ENCODE peak calls at places on chromosomes 7 and 10, in ten cellular contexts. Y is breast epithelium, N is A549, Q is H1, A is PC-3, O is CD14-positive monocyte, D is sigmoid colon, K is uterus, P is HCT116, E is astrocyte of the spinal cord. J is an unnamed sample.

GRCh38 chr7:92020636-92021035 is 80.0 kb downstream of the AKAP9 start:
- DNase-seq in Y (no peak), N (no peak), Q (no peak), A (peak; percentile 39), O (no peak), D (no peak), K (no peak), P (no peak), E (no peak), J (no peak)

GRCh38 chr7:29179110-29179509 is 15.5 kb upstream of the CHN2 start:
- DNase-seq in Y (no peak), N (no peak), Q (no peak), A (no peak), O (no peak), D (no peak), K (no peak), P (no peak), E (no peak), J (no peak)

GRCh38 chr7:99782012-99782953 is 1.7 kb downstream of the CYP3A4 start:
- DNase-seq in Y (no peak), N (no peak), Q (no peak), A (peak; percentile 11), O (no peak), D (no peak), K (no peak), P (no peak), E (no peak), J (no peak)

GRCh38 chr7:33157311-33157710 is 27.9 kb downstream of the BBS9 start:
- DNase-seq in Y (no peak), N (no peak), Q (no peak), A (no peak), O (no peak), D (no peak), K (no peak), P (no peak), E (peak; percentile 66), J (no peak)

GRCh38 chr10:52658112-52658511 is 114.5 kb downstream of the MBL2 start:
- DNase-seq in Y (no peak), N (no peak), Q (no peak), A (no peak), O (no peak), D (no peak), K (no peak), P (no peak), E (no peak), J (no peak)

GRCh38 chr7:40947546-40947945 is 755.3 kb downstream of the INHBA start:
- DNase-seq in Y (no peak), N (no peak), Q (no peak), A (no peak), O (no peak), D (no peak), K (no peak), P (no peak), E (no peak), J (no peak)

GRCh38 chr10:117860823-117861222 is 185.9 kb downstream of the RAB11FIP2 start:
- DNase-seq in Y (no peak), N (peak; percentile 39), Q (no peak), A (peak; percentile 46), O (no peak), D (no peak), K (no peak), P (peak; percentile 44), E (peak; percentile 3), J (peak; percentile 43)

GRCh38 chr10:116761883-116762282 is 19.5 kb upstream of the HSPA12A start:
- DNase-seq in Y (no peak), N (no peak), Q (no peak), A (no peak), O (no peak), D (peak; percentile 45), K (no peak), P (no peak), E (no peak), J (no peak)

GRCh38 chr7:104963991-104964385 is 50.0 kb upstream of the KMT2E start:
- DNase-seq in Y (no peak), N (peak; percentile 74), Q (no peak), A (peak; percentile 29), O (no peak), D (no peak), K (no peak), P (no peak), E (peak; percentile 73), J (no peak)

GRCh38 chr7:65409363-65409762 is 35.7 kb downstream of the ZNF92 start:
- DNase-seq in Y (no peak), N (no peak), Q (no peak), A (no peak), O (no peak), D (no peak), K (no peak), P (no peak), E (no peak), J (no peak)

GRCh38 chr10:132607961-132608495 is 70.4 kb downstream of the INPP5A start:
- DNase-seq in Y (no peak), N (no peak), Q (no peak), A (no peak), O (no peak), D (peak; percentile 72), K (no peak), P (no peak), E (no peak), J (no peak)

GRCh38 chr10:30151581-30152389 is 92.4 kb upstream of the JCAD start:
- DNase-seq in Y (no peak), N (peak; percentile 76), Q (peak; percentile 2), A (peak; percentile 69), O (no peak), D (no peak), K (no peak), P (peak; percentile 36), E (peak; percentile 91), J (peak; percentile 70)

GRCh38 chr10:93678386-93678785 is 24.0 kb downstream of the FRA10AC1 start:
- DNase-seq in Y (no peak), N (no peak), Q (no peak), A (no peak), O (no peak), D (no peak), K (no peak), P (no peak), E (no peak), J (no peak)

GRCh38 chr7:117381357-117381756 is 45.9 kb downstream of the ASZ1 start:
- DNase-seq in Y (no peak), N (peak; percentile 14), Q (no peak), A (no peak), O (no peak), D (no peak), K (no peak), P (no peak), E (no peak), J (no peak)
- TF ChIP-seq CTCF in Y (no peak), N (no peak), Q (no peak), A (no peak), O (no peak), D (no peak), K (no peak), P (no peak), E (no peak), J (no peak)

DNA sequence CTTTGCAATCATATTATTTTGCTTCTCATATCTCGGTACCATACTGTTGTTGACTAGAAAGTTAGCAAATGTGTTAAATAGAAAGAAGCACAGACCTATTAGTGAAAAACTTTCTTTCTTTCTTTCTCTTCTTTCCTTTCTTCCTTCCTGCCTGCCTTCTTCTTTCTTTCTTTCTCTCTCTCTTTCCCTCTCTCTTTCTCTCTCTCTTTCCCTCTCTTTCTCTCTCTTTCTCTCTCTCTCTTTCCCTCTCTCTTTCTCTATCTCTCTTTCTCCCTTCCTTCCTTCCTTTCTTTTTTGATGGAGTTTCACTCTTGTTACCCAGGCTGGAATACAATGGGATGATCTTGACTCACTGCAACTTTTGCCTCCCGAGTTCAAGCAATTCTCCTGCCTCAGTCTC is 1160.6 kb downstream of the GATA3 start:
- DNase-seq in Y (no peak), N (no peak), Q (no peak), A (no peak), O (no peak), D (no peak), K (no peak), P (no peak), E (no peak), J (no peak)
- TF ChIP-seq CTCF in Y (no peak), N (no peak), Q (no peak), A (no peak), O (no peak), D (no peak), K (no peak), P (no peak), E (no peak), J (no peak)

GRCh38 chr10:49033939-49034338 is 81.4 kb downstream of the VSTM4 start:
- DNase-seq in Y (no peak), N (no peak), Q (no peak), A (no peak), O (no peak), D (no peak), K (no peak), P (no peak), E (no peak), J (no peak)

GRCh38 chr10:49037187-49037586 is 78.1 kb downstream of the VSTM4 start:
- DNase-seq in Y (no peak), N (no peak), Q (no peak), A (peak; percentile 93), O (no peak), D (no peak), K (no peak), P (peak; percentile 3), E (peak; percentile 34), J (no peak)

GRCh38 chr10:49036638-49037037 is 78.7 kb downstream of the VSTM4 start:
- DNase-seq in Y (no peak), N (no peak), Q (no peak), A (no peak), O (no peak), D (no peak), K (no peak), P (no peak), E (no peak), J (no peak)

GRCh38 chr10:49035920-49036319 is 79.4 kb downstream of the VSTM4 start:
- DNase-seq in Y (no peak), N (no peak), Q (no peak), A (no peak), O (no peak), D (no peak), K (no peak), P (no peak), E (no peak), J (no peak)

GRCh38 chr10:49034925-49035324 is 80.4 kb downstream of the VSTM4 start:
- DNase-seq in Y (no peak), N (no peak), Q (no peak), A (no peak), O (no peak), D (no peak), K (no peak), P (no peak), E (no peak), J (no peak)
- TF ChIP-seq CTCF in Y (no peak), N (no peak), Q (no peak), A (no peak), O (no peak), D (no peak), K (no peak), P (no peak), E (no peak), J (no peak)

GRCh38 chr7:52021343-52021742 is 704.7 kb upstream of the COBL start:
- DNase-seq in Y (no peak), N (no peak), Q (no peak), A (no peak), O (no peak), D (no peak), K (no peak), P (no peak), E (no peak), J (no peak)

GRCh38 chr7:52018680-52019054 is 702.1 kb upstream of the COBL start:
- DNase-seq in Y (no peak), N (no peak), Q (no peak), A (no peak), O (no peak), D (no peak), K (no peak), P (no peak), E (no peak), J (no peak)

GRCh38 chr7:52017802-52018679 is 701.4 kb upstream of the COBL start:
- DNase-seq in Y (no peak), N (peak; percentile 56), Q (peak; percentile 53), A (peak; percentile 24), O (no peak), D (no peak), K (no peak), P (no peak), E (peak; percentile 1), J (peak; percentile 24)
- TF ChIP-seq CTCF in Y (no peak), N (peak; percentile 35), Q (peak; percentile 61), A (peak; percentile 55), O (peak; percentile 31), D (no peak), K (no peak), P (peak; percentile 53), E (peak; percentile 38), J (peak; percentile 35)

J was measured in RWPE1.